ENCODE peak calls at places on chromosome 22, in nine cellular contexts. One of them, this sample, is unnamed.

GRCh38 chr22:38228873-38229740 is 27.3 kb downstream of the MAFF start:
- DNase-seq in stimulated activated CD4-positive, alpha-beta T cell treated with anti-CD3 and anti-CD28 coated beads, Interleukin-4, amount 100 ng/mL, for 24 hours: no peak
- DNase-seq in left ventricle myocardium superior: peak
- DNase-seq in amygdala: no peak
- DNase-seq in cardiac fibroblast: peak
- DNase-seq in activated effector memory CD4-positive, alpha-beta T cell treated with anti-CD3 and anti-CD28 coated beads, Interleukin-2, amount 50 U/mL, for 16 hours: no peak
- DNase-seq in EL: peak
- DNase-seq in ovary: no peak
- DNase-seq in activated naive CD4-positive, alpha-beta T cell: no peak
- DNase-seq in this sample: no peak

GRCh38 chr22:27105142-27106025 is 448.0 kb downstream of the MIAT start:
- DNase-seq in stimulated activated CD4-positive, alpha-beta T cell treated with anti-CD3 and anti-CD28 coated beads, Interleukin-4, amount 100 ng/mL, for 24 hours: no peak
- DNase-seq in left ventricle myocardium superior: peak
- DNase-seq in amygdala: no peak
- DNase-seq in cardiac fibroblast: peak
- DNase-seq in activated effector memory CD4-positive, alpha-beta T cell treated with anti-CD3 and anti-CD28 coated beads, Interleukin-2, amount 50 U/mL, for 16 hours: no peak
- DNase-seq in EL: peak
- DNase-seq in ovary: peak
- DNase-seq in activated naive CD4-positive, alpha-beta T cell: no peak
- DNase-seq in this sample: peak

GRCh38 chr22:22935546-22936157 is 48.0 kb downstream of the IGLL5 start:
- DNase-seq in stimulated activated CD4-positive, alpha-beta T cell treated with anti-CD3 and anti-CD28 coated beads, Interleukin-4, amount 100 ng/mL, for 24 hours: no peak
- DNase-seq in left ventricle myocardium superior: peak
- DNase-seq in amygdala: no peak
- DNase-seq in cardiac fibroblast: no peak
- DNase-seq in activated effector memory CD4-positive, alpha-beta T cell treated with anti-CD3 and anti-CD28 coated beads, Interleukin-2, amount 50 U/mL, for 16 hours: no peak
- DNase-seq in EL: no peak
- DNase-seq in ovary: no peak
- DNase-seq in activated naive CD4-positive, alpha-beta T cell: no peak
- DNase-seq in this sample: no peak

GRCh38 chr22:31753005-31753633 is 700 bp upstream of the DEPDC5 start:
- DNase-seq in stimulated activated CD4-positive, alpha-beta T cell treated with anti-CD3 and anti-CD28 coated beads, Interleukin-4, amount 100 ng/mL, for 24 hours: peak
- DNase-seq in left ventricle myocardium superior: peak
- DNase-seq in amygdala: peak
- DNase-seq in cardiac fibroblast: no peak
- DNase-seq in activated effector memory CD4-positive, alpha-beta T cell treated with anti-CD3 and anti-CD28 coated beads, Interleukin-2, amount 50 U/mL, for 16 hours: peak
- DNase-seq in EL: peak
- DNase-seq in ovary: peak
- DNase-seq in activated naive CD4-positive, alpha-beta T cell: no peak
- DNase-seq in this sample: no peak

GRCh38 chr22:30705710-30706651 is 11.3 kb downstream of the OSBP2 start:
- DNase-seq in stimulated activated CD4-positive, alpha-beta T cell treated with anti-CD3 and anti-CD28 coated beads, Interleukin-4, amount 100 ng/mL, for 24 hours: no peak
- DNase-seq in left ventricle myocardium superior: no peak
- DNase-seq in amygdala: no peak
- DNase-seq in cardiac fibroblast: peak
- DNase-seq in activated effector memory CD4-positive, alpha-beta T cell treated with anti-CD3 and anti-CD28 coated beads, Interleukin-2, amount 50 U/mL, for 16 hours: peak
- DNase-seq in EL: peak
- DNase-seq in ovary: no peak
- DNase-seq in activated naive CD4-positive, alpha-beta T cell: no peak
- DNase-seq in this sample: no peak

GRCh38 chr22:29503811-29504372 is 23.9 kb downstream of the NEFH start:
- DNase-seq in stimulated activated CD4-positive, alpha-beta T cell treated with anti-CD3 and anti-CD28 coated beads, Interleukin-4, amount 100 ng/mL, for 24 hours: no peak
- DNase-seq in left ventricle myocardium superior: peak
- DNase-seq in amygdala: no peak
- DNase-seq in cardiac fibroblast: peak
- DNase-seq in activated effector memory CD4-positive, alpha-beta T cell treated with anti-CD3 and anti-CD28 coated beads, Interleukin-2, amount 50 U/mL, for 16 hours: no peak
- DNase-seq in EL: peak
- DNase-seq in ovary: peak
- DNase-seq in activated naive CD4-positive, alpha-beta T cell: no peak
- DNase-seq in this sample: no peak

GRCh38 chr22:46846832-46847355 is 84.4 kb downstream of the TBC1D22A start:
- DNase-seq in stimulated activated CD4-positive, alpha-beta T cell treated with anti-CD3 and anti-CD28 coated beads, Interleukin-4, amount 100 ng/mL, for 24 hours: no peak
- DNase-seq in left ventricle myocardium superior: no peak
- DNase-seq in amygdala: no peak
- DNase-seq in cardiac fibroblast: no peak
- DNase-seq in activated effector memory CD4-positive, alpha-beta T cell treated with anti-CD3 and anti-CD28 coated beads, Interleukin-2, amount 50 U/mL, for 16 hours: peak
- DNase-seq in EL: no peak
- DNase-seq in ovary: no peak
- DNase-seq in activated naive CD4-positive, alpha-beta T cell: no peak
- DNase-seq in this sample: peak

GRCh38 chr22:24429411-24430365 is 2.3 kb downstream of the ADORA2A start:
- DNase-seq in stimulated activated CD4-positive, alpha-beta T cell treated with anti-CD3 and anti-CD28 coated beads, Interleukin-4, amount 100 ng/mL, for 24 hours: peak
- DNase-seq in left ventricle myocardium superior: peak
- DNase-seq in amygdala: no peak
- DNase-seq in cardiac fibroblast: no peak
- DNase-seq in activated effector memory CD4-positive, alpha-beta T cell treated with anti-CD3 and anti-CD28 coated beads, Interleukin-2, amount 50 U/mL, for 16 hours: peak
- DNase-seq in EL: peak
- DNase-seq in ovary: no peak
- DNase-seq in activated naive CD4-positive, alpha-beta T cell: no peak
- DNase-seq in this sample: peak

GRCh38 chr22:24758164-24758799 is 16.2 kb downstream of the PIWIL3 start:
- DNase-seq in stimulated activated CD4-positive, alpha-beta T cell treated with anti-CD3 and anti-CD28 coated beads, Interleukin-4, amount 100 ng/mL, for 24 hours: peak
- DNase-seq in left ventricle myocardium superior: peak
- DNase-seq in amygdala: peak
- DNase-seq in cardiac fibroblast: peak
- DNase-seq in activated effector memory CD4-positive, alpha-beta T cell treated with anti-CD3 and anti-CD28 coated beads, Interleukin-2, amount 50 U/mL, for 16 hours: peak
- DNase-seq in EL: peak
- DNase-seq in ovary: peak
- DNase-seq in activated naive CD4-positive, alpha-beta T cell: peak
- DNase-seq in this sample: no peak

GRCh38 chr22:25334091-25334490 is 114.7 kb downstream of the CRYBB2 start:
- DNase-seq in stimulated activated CD4-positive, alpha-beta T cell treated with anti-CD3 and anti-CD28 coated beads, Interleukin-4, amount 100 ng/mL, for 24 hours: peak
- DNase-seq in left ventricle myocardium superior: peak
- DNase-seq in amygdala: peak
- DNase-seq in cardiac fibroblast: peak
- DNase-seq in activated effector memory CD4-positive, alpha-beta T cell treated with anti-CD3 and anti-CD28 coated beads, Interleukin-2, amount 50 U/mL, for 16 hours: peak
- DNase-seq in EL: peak
- DNase-seq in ovary: no peak
- DNase-seq in activated naive CD4-positive, alpha-beta T cell: no peak
- DNase-seq in this sample: no peak

GRCh38 chr22:22934543-22935055 is 47.0 kb downstream of the IGLL5 start:
- DNase-seq in stimulated activated CD4-positive, alpha-beta T cell treated with anti-CD3 and anti-CD28 coated beads, Interleukin-4, amount 100 ng/mL, for 24 hours: no peak
- DNase-seq in left ventricle myocardium superior: peak
- DNase-seq in amygdala: no peak
- DNase-seq in cardiac fibroblast: no peak
- DNase-seq in activated effector memory CD4-positive, alpha-beta T cell treated with anti-CD3 and anti-CD28 coated beads, Interleukin-2, amount 50 U/mL, for 16 hours: no peak
- DNase-seq in EL: no peak
- DNase-seq in ovary: no peak
- DNase-seq in activated naive CD4-positive, alpha-beta T cell: no peak
- DNase-seq in this sample: no peak

GRCh38 chr22:21697866-21698265 is 32.1 kb downstream of the PPIL2 start:
- DNase-seq in stimulated activated CD4-positive, alpha-beta T cell treated with anti-CD3 and anti-CD28 coated beads, Interleukin-4, amount 100 ng/mL, for 24 hours: no peak
- DNase-seq in left ventricle myocardium superior: no peak
- DNase-seq in amygdala: no peak
- DNase-seq in cardiac fibroblast: peak
- DNase-seq in activated effector memory CD4-positive, alpha-beta T cell treated with anti-CD3 and anti-CD28 coated beads, Interleukin-2, amount 50 U/mL, for 16 hours: no peak
- DNase-seq in EL: peak
- DNase-seq in ovary: no peak
- DNase-seq in activated naive CD4-positive, alpha-beta T cell: no peak
- DNase-seq in this sample: no peak

GRCh38 chr22:20088263-20088648 is 8.2 kb downstream of the DGCR8 start:
- DNase-seq in stimulated activated CD4-positive, alpha-beta T cell treated with anti-CD3 and anti-CD28 coated beads, Interleukin-4, amount 100 ng/mL, for 24 hours: no peak
- DNase-seq in left ventricle myocardium superior: peak
- DNase-seq in amygdala: no peak
- DNase-seq in cardiac fibroblast: no peak
- DNase-seq in activated effector memory CD4-positive, alpha-beta T cell treated with anti-CD3 and anti-CD28 coated beads, Interleukin-2, amount 50 U/mL, for 16 hours: no peak
- DNase-seq in EL: no peak
- DNase-seq in ovary: no peak
- DNase-seq in activated naive CD4-positive, alpha-beta T cell: no peak
- DNase-seq in this sample: no peak

GRCh38 chr22:20912494-20912893 is 4.7 kb upstream of the CRKL start:
- DNase-seq in stimulated activated CD4-positive, alpha-beta T cell treated with anti-CD3 and anti-CD28 coated beads, Interleukin-4, amount 100 ng/mL, for 24 hours: no peak
- DNase-seq in left ventricle myocardium superior: no peak
- DNase-seq in amygdala: no peak
- DNase-seq in cardiac fibroblast: no peak
- DNase-seq in activated effector memory CD4-positive, alpha-beta T cell treated with anti-CD3 and anti-CD28 coated beads, Interleukin-2, amount 50 U/mL, for 16 hours: no peak
- DNase-seq in EL: no peak
- DNase-seq in ovary: no peak
- DNase-seq in activated naive CD4-positive, alpha-beta T cell: no peak
- DNase-seq in this sample: peak

GRCh38 chr22:35229865-35230264 is 27.4 kb upstream of the HMGXB4 start:
- DNase-seq in stimulated activated CD4-positive, alpha-beta T cell treated with anti-CD3 and anti-CD28 coated beads, Interleukin-4, amount 100 ng/mL, for 24 hours: no peak
- DNase-seq in left ventricle myocardium superior: no peak
- DNase-seq in amygdala: no peak
- DNase-seq in cardiac fibroblast: no peak
- DNase-seq in activated effector memory CD4-positive, alpha-beta T cell treated with anti-CD3 and anti-CD28 coated beads, Interleukin-2, amount 50 U/mL, for 16 hours: no peak
- DNase-seq in EL: no peak
- DNase-seq in ovary: no peak
- DNase-seq in activated naive CD4-positive, alpha-beta T cell: no peak
- DNase-seq in this sample: no peak

GRCh38 chr22:17119481-17120202 is 1.5 kb downstream of the TMEM121B start:
- DNase-seq in stimulated activated CD4-positive, alpha-beta T cell treated with anti-CD3 and anti-CD28 coated beads, Interleukin-4, amount 100 ng/mL, for 24 hours: no peak
- DNase-seq in left ventricle myocardium superior: peak
- DNase-seq in amygdala: no peak
- DNase-seq in cardiac fibroblast: peak
- DNase-seq in activated effector memory CD4-positive, alpha-beta T cell treated with anti-CD3 and anti-CD28 coated beads, Interleukin-2, amount 50 U/mL, for 16 hours: no peak
- DNase-seq in EL: no peak
- DNase-seq in ovary: no peak
- DNase-seq in activated naive CD4-positive, alpha-beta T cell: no peak
- DNase-seq in this sample: no peak

GRCh38 chr22:49973018-49973965 is 12.7 kb downstream of the PIM3 start:
- DNase-seq in stimulated activated CD4-positive, alpha-beta T cell treated with anti-CD3 and anti-CD28 coated beads, Interleukin-4, amount 100 ng/mL, for 24 hours: no peak
- DNase-seq in left ventricle myocardium superior: no peak
- DNase-seq in amygdala: no peak
- DNase-seq in cardiac fibroblast: peak
- DNase-seq in activated effector memory CD4-positive, alpha-beta T cell treated with anti-CD3 and anti-CD28 coated beads, Interleukin-2, amount 50 U/mL, for 16 hours: peak
- DNase-seq in EL: no peak
- DNase-seq in ovary: no peak
- DNase-seq in activated naive CD4-positive, alpha-beta T cell: no peak
- DNase-seq in this sample: no peak

GRCh38 chr22:31044262-31044861 is 36.8 kb upstream of the SMTN start:
- DNase-seq in stimulated activated CD4-positive, alpha-beta T cell treated with anti-CD3 and anti-CD28 coated beads, Interleukin-4, amount 100 ng/mL, for 24 hours: no peak
- DNase-seq in left ventricle myocardium superior: peak
- DNase-seq in amygdala: no peak
- DNase-seq in cardiac fibroblast: peak
- DNase-seq in activated effector memory CD4-positive, alpha-beta T cell treated with anti-CD3 and anti-CD28 coated beads, Interleukin-2, amount 50 U/mL, for 16 hours: no peak
- DNase-seq in EL: no peak
- DNase-seq in ovary: peak
- DNase-seq in activated naive CD4-positive, alpha-beta T cell: no peak
- DNase-seq in this sample: peak

GRCh38 chr22:42428760-42429159 is 3.4 kb downstream of the NFAM1 start:
- DNase-seq in stimulated activated CD4-positive, alpha-beta T cell treated with anti-CD3 and anti-CD28 coated beads, Interleukin-4, amount 100 ng/mL, for 24 hours: no peak
- DNase-seq in left ventricle myocardium superior: no peak
- DNase-seq in amygdala: no peak
- DNase-seq in cardiac fibroblast: no peak
- DNase-seq in activated effector memory CD4-positive, alpha-beta T cell treated with anti-CD3 and anti-CD28 coated beads, Interleukin-2, amount 50 U/mL, for 16 hours: no peak
- DNase-seq in EL: no peak
- DNase-seq in ovary: no peak
- DNase-seq in activated naive CD4-positive, alpha-beta T cell: no peak
- DNase-seq in this sample: no peak

GRCh38 chr22:19644314-19645223 is 69.7 kb upstream of the SEPTIN5 start:
- DNase-seq in stimulated activated CD4-positive, alpha-beta T cell treated with anti-CD3 and anti-CD28 coated beads, Interleukin-4, amount 100 ng/mL, for 24 hours: no peak
- DNase-seq in left ventricle myocardium superior: no peak
- DNase-seq in amygdala: no peak
- DNase-seq in cardiac fibroblast: peak
- DNase-seq in activated effector memory CD4-positive, alpha-beta T cell treated with anti-CD3 and anti-CD28 coated beads, Interleukin-2, amount 50 U/mL, for 16 hours: peak
- DNase-seq in EL: no peak
- DNase-seq in ovary: peak
- DNase-seq in activated naive CD4-positive, alpha-beta T cell: no peak
- DNase-seq in this sample: peak

GRCh38 chr22:46515208-46516111 is 22.0 kb downstream of the CELSR1 start:
- DNase-seq in stimulated activated CD4-positive, alpha-beta T cell treated with anti-CD3 and anti-CD28 coated beads, Interleukin-4, amount 100 ng/mL, for 24 hours: no peak
- DNase-seq in left ventricle myocardium superior: peak
- DNase-seq in amygdala: no peak
- DNase-seq in cardiac fibroblast: peak
- DNase-seq in activated effector memory CD4-positive, alpha-beta T cell treated with anti-CD3 and anti-CD28 coated beads, Interleukin-2, amount 50 U/mL, for 16 hours: no peak
- DNase-seq in EL: peak
- DNase-seq in ovary: no peak
- DNase-seq in activated naive CD4-positive, alpha-beta T cell: no peak
- DNase-seq in this sample: no peak

GRCh38 chr22:37410174-37411055 is 16.9 kb downstream of the ELFN2 start:
- DNase-seq in stimulated activated CD4-positive, alpha-beta T cell treated with anti-CD3 and anti-CD28 coated beads, Interleukin-4, amount 100 ng/mL, for 24 hours: no peak
- DNase-seq in left ventricle myocardium superior: peak
- DNase-seq in amygdala: no peak
- DNase-seq in cardiac fibroblast: no peak
- DNase-seq in activated effector memory CD4-positive, alpha-beta T cell treated with anti-CD3 and anti-CD28 coated beads, Interleukin-2, amount 50 U/mL, for 16 hours: no peak
- DNase-seq in EL: no peak
- DNase-seq in ovary: no peak
- DNase-seq in activated naive CD4-positive, alpha-beta T cell: no peak
- DNase-seq in this sample: no peak

GRCh38 chr22:50189849-50190181 is 4.1 kb downstream of the TRABD start:
- DNase-seq in stimulated activated CD4-positive, alpha-beta T cell treated with anti-CD3 and anti-CD28 coated beads, Interleukin-4, amount 100 ng/mL, for 24 hours: no peak
- DNase-seq in left ventricle myocardium superior: peak
- DNase-seq in amygdala: no peak
- DNase-seq in cardiac fibroblast: no peak
- DNase-seq in activated effector memory CD4-positive, alpha-beta T cell treated with anti-CD3 and anti-CD28 coated beads, Interleukin-2, amount 50 U/mL, for 16 hours: no peak
- DNase-seq in EL: no peak
- DNase-seq in ovary: no peak
- DNase-seq in activated naive CD4-positive, alpha-beta T cell: no peak
- DNase-seq in this sample: no peak

GRCh38 chr22:23745780-23746179 is 5.1 kb downstream of the ZNF70 start:
- DNase-seq in stimulated activated CD4-positive, alpha-beta T cell treated with anti-CD3 and anti-CD28 coated beads, Interleukin-4, amount 100 ng/mL, for 24 hours: no peak
- DNase-seq in left ventricle myocardium superior: no peak
- DNase-seq in amygdala: no peak
- DNase-seq in cardiac fibroblast: no peak
- DNase-seq in activated effector memory CD4-positive, alpha-beta T cell treated with anti-CD3 and anti-CD28 coated beads, Interleukin-2, amount 50 U/mL, for 16 hours: no peak
- DNase-seq in EL: no peak
- DNase-seq in ovary: no peak
- DNase-seq in activated naive CD4-positive, alpha-beta T cell: no peak
- DNase-seq in this sample: no peak

GRCh38 chr22:40911772-40912171 is 39.4 kb upstream of the RBX1 start:
- DNase-seq in stimulated activated CD4-positive, alpha-beta T cell treated with anti-CD3 and anti-CD28 coated beads, Interleukin-4, amount 100 ng/mL, for 24 hours: no peak
- DNase-seq in left ventricle myocardium superior: no peak
- DNase-seq in amygdala: no peak
- DNase-seq in cardiac fibroblast: peak
- DNase-seq in activated effector memory CD4-positive, alpha-beta T cell treated with anti-CD3 and anti-CD28 coated beads, Interleukin-2, amount 50 U/mL, for 16 hours: no peak
- DNase-seq in EL: peak
- DNase-seq in ovary: no peak
- DNase-seq in activated naive CD4-positive, alpha-beta T cell: no peak
- DNase-seq in this sample: no peak

GRCh38 chr22:31302021-31302420 is 9.7 kb upstream of the PIK3IP1 start:
- DNase-seq in stimulated activated CD4-positive, alpha-beta T cell treated with anti-CD3 and anti-CD28 coated beads, Interleukin-4, amount 100 ng/mL, for 24 hours: no peak
- DNase-seq in left ventricle myocardium superior: no peak
- DNase-seq in amygdala: no peak
- DNase-seq in cardiac fibroblast: no peak
- DNase-seq in activated effector memory CD4-positive, alpha-beta T cell treated with anti-CD3 and anti-CD28 coated beads, Interleukin-2, amount 50 U/mL, for 16 hours: no peak
- DNase-seq in EL: no peak
- DNase-seq in ovary: no peak
- DNase-seq in activated naive CD4-positive, alpha-beta T cell: no peak
- DNase-seq in this sample: no peak

GRCh38 chr22:31143537-31143936 is 3.2 kb upstream of the PLA2G3 start:
- DNase-seq in stimulated activated CD4-positive, alpha-beta T cell treated with anti-CD3 and anti-CD28 coated beads, Interleukin-4, amount 100 ng/mL, for 24 hours: no peak
- DNase-seq in left ventricle myocardium superior: no peak
- DNase-seq in amygdala: no peak
- DNase-seq in cardiac fibroblast: no peak
- DNase-seq in activated effector memory CD4-positive, alpha-beta T cell treated with anti-CD3 and anti-CD28 coated beads, Interleukin-2, amount 50 U/mL, for 16 hours: no peak
- DNase-seq in EL: no peak
- DNase-seq in ovary: no peak
- DNase-seq in activated naive CD4-positive, alpha-beta T cell: no peak
- DNase-seq in this sample: peak

GRCh38 chr22:40728731-40729189 is 49.5 kb downstream of the MCHR1 start:
- DNase-seq in stimulated activated CD4-positive, alpha-beta T cell treated with anti-CD3 and anti-CD28 coated beads, Interleukin-4, amount 100 ng/mL, for 24 hours: peak
- DNase-seq in left ventricle myocardium superior: no peak
- DNase-seq in amygdala: no peak
- DNase-seq in cardiac fibroblast: no peak
- DNase-seq in activated effector memory CD4-positive, alpha-beta T cell treated with anti-CD3 and anti-CD28 coated beads, Interleukin-2, amount 50 U/mL, for 16 hours: peak
- DNase-seq in EL: peak
- DNase-seq in ovary: no peak
- DNase-seq in activated naive CD4-positive, alpha-beta T cell: peak
- DNase-seq in this sample: no peak

GRCh38 chr22:46563381-46564083 is 26.1 kb upstream of the CELSR1 start:
- DNase-seq in stimulated activated CD4-positive, alpha-beta T cell treated with anti-CD3 and anti-CD28 coated beads, Interleukin-4, amount 100 ng/mL, for 24 hours: peak
- DNase-seq in left ventricle myocardium superior: peak
- DNase-seq in amygdala: no peak
- DNase-seq in cardiac fibroblast: peak
- DNase-seq in activated effector memory CD4-positive, alpha-beta T cell treated with anti-CD3 and anti-CD28 coated beads, Interleukin-2, amount 50 U/mL, for 16 hours: peak
- DNase-seq in EL: peak
- DNase-seq in ovary: peak
- DNase-seq in activated naive CD4-positive, alpha-beta T cell: peak
- DNase-seq in this sample: peak

GRCh38 chr22:40024201-40025061 is 29.7 kb downstream of the FAM83F start:
- DNase-seq in stimulated activated CD4-positive, alpha-beta T cell treated with anti-CD3 and anti-CD28 coated beads, Interleukin-4, amount 100 ng/mL, for 24 hours: peak
- DNase-seq in left ventricle myocardium superior: peak
- DNase-seq in amygdala: peak
- DNase-seq in cardiac fibroblast: peak
- DNase-seq in activated effector memory CD4-positive, alpha-beta T cell treated with anti-CD3 and anti-CD28 coated beads, Interleukin-2, amount 50 U/mL, for 16 hours: peak
- DNase-seq in EL: peak
- DNase-seq in ovary: peak
- DNase-seq in activated naive CD4-positive, alpha-beta T cell: peak
- DNase-seq in this sample: peak

GRCh38 chr22:32069579-32070372 is 26.7 kb downstream of the SLC5A1 start:
- DNase-seq in stimulated activated CD4-positive, alpha-beta T cell treated with anti-CD3 and anti-CD28 coated beads, Interleukin-4, amount 100 ng/mL, for 24 hours: no peak
- DNase-seq in left ventricle myocardium superior: no peak
- DNase-seq in amygdala: no peak
- DNase-seq in cardiac fibroblast: no peak
- DNase-seq in activated effector memory CD4-positive, alpha-beta T cell treated with anti-CD3 and anti-CD28 coated beads, Interleukin-2, amount 50 U/mL, for 16 hours: no peak
- DNase-seq in EL: no peak
- DNase-seq in ovary: no peak
- DNase-seq in activated naive CD4-positive, alpha-beta T cell: no peak
- DNase-seq in this sample: no peak

This sample was measured in posterior vena cava.